ENCODE peak calls at places on chromosome 2, in eight cellular contexts. One of them, this sample, is unnamed.

GRCh38 chr2:158741631-158742030 is 53.5 kb upstream of the DAPL1 start:
- DNase-seq in amniotic epithelial cell: no peak
- DNase-seq in HEK293T: no peak
- DNase-seq in effector CD4-positive, alpha-beta T cell: no peak
- DNase-seq in activated CD8-positive, alpha-beta memory T cell treated with anti-CD3 and anti-CD28 coated beads, Interleukin-2, amount 50 U/mL, for 48 hours: no peak
- DNase-seq in ELR: no peak
- DNase-seq in AG10803: no peak
- DNase-seq in A549: no peak
- DNase-seq in this sample: no peak

GRCh38 chr2:222756951-222757645 is 85.6 kb downstream of the MOGAT1 start:
- DNase-seq in ELR: peak
- DNase-seq in effector CD4-positive, alpha-beta T cell: no peak
- DNase-seq in activated CD8-positive, alpha-beta memory T cell treated with anti-CD3 and anti-CD28 coated beads, Interleukin-2, amount 50 U/mL, for 48 hours: no peak
- DNase-seq in amniotic epithelial cell: peak
- DNase-seq in A549: peak
- DNase-seq in HEK293T: no peak
- DNase-seq in AG10803: peak
- DNase-seq in this sample: peak

GRCh38 chr2:64595397-64596160 is 58.1 kb downstream of the SERTAD2 start:
- DNase-seq in A549: no peak
- DNase-seq in AG10803: peak
- DNase-seq in ELR: peak
- DNase-seq in effector CD4-positive, alpha-beta T cell: no peak
- DNase-seq in HEK293T: no peak
- DNase-seq in amniotic epithelial cell: peak
- DNase-seq in activated CD8-positive, alpha-beta memory T cell treated with anti-CD3 and anti-CD28 coated beads, Interleukin-2, amount 50 U/mL, for 48 hours: no peak
- DNase-seq in this sample: no peak

GRCh38 chr2:75098856-75099255 is 100.5 kb downstream of the TACR1 start:
- DNase-seq in ELR: peak
- DNase-seq in activated CD8-positive, alpha-beta memory T cell treated with anti-CD3 and anti-CD28 coated beads, Interleukin-2, amount 50 U/mL, for 48 hours: no peak
- DNase-seq in effector CD4-positive, alpha-beta T cell: no peak
- DNase-seq in A549: peak
- DNase-seq in AG10803: peak
- DNase-seq in HEK293T: peak
- DNase-seq in amniotic epithelial cell: peak
- DNase-seq in this sample: peak

GRCh38 chr2:229089806-229090205 is 181.3 kb downstream of the PID1 start:
- DNase-seq in HEK293T: no peak
- DNase-seq in A549: no peak
- DNase-seq in amniotic epithelial cell: no peak
- DNase-seq in ELR: no peak
- DNase-seq in activated CD8-positive, alpha-beta memory T cell treated with anti-CD3 and anti-CD28 coated beads, Interleukin-2, amount 50 U/mL, for 48 hours: no peak
- DNase-seq in AG10803: peak
- DNase-seq in effector CD4-positive, alpha-beta T cell: no peak
- DNase-seq in this sample: no peak

GRCh38 chr2:101032100-101032776 is 30.1 kb downstream of the RPL31 start:
- DNase-seq in amniotic epithelial cell: no peak
- DNase-seq in activated CD8-positive, alpha-beta memory T cell treated with anti-CD3 and anti-CD28 coated beads, Interleukin-2, amount 50 U/mL, for 48 hours: no peak
- DNase-seq in effector CD4-positive, alpha-beta T cell: no peak
- DNase-seq in HEK293T: no peak
- DNase-seq in AG10803: no peak
- DNase-seq in ELR: no peak
- DNase-seq in A549: no peak
- DNase-seq in this sample: no peak

GRCh38 chr2:8574196-8575010 is 107.5 kb upstream of the ID2 start:
- DNase-seq in amniotic epithelial cell: peak
- DNase-seq in HEK293T: no peak
- DNase-seq in AG10803: no peak
- DNase-seq in A549: no peak
- DNase-seq in effector CD4-positive, alpha-beta T cell: no peak
- DNase-seq in ELR: peak
- DNase-seq in activated CD8-positive, alpha-beta memory T cell treated with anti-CD3 and anti-CD28 coated beads, Interleukin-2, amount 50 U/mL, for 48 hours: no peak
- DNase-seq in this sample: no peak

GRCh38 chr2:200454839-200455801 is 54.7 kb downstream of the KCTD18 start:
- DNase-seq in AG10803: peak
- DNase-seq in effector CD4-positive, alpha-beta T cell: no peak
- DNase-seq in activated CD8-positive, alpha-beta memory T cell treated with anti-CD3 and anti-CD28 coated beads, Interleukin-2, amount 50 U/mL, for 48 hours: no peak
- DNase-seq in ELR: peak
- DNase-seq in A549: no peak
- DNase-seq in HEK293T: no peak
- DNase-seq in amniotic epithelial cell: peak
- DNase-seq in this sample: peak

GRCh38 chr2:174395284-174395968 is at the start of gene SCRN3:
- DNase-seq in ELR: peak
- DNase-seq in HEK293T: peak
- DNase-seq in A549: peak
- DNase-seq in activated CD8-positive, alpha-beta memory T cell treated with anti-CD3 and anti-CD28 coated beads, Interleukin-2, amount 50 U/mL, for 48 hours: peak
- DNase-seq in AG10803: peak
- DNase-seq in amniotic epithelial cell: peak
- DNase-seq in effector CD4-positive, alpha-beta T cell: peak
- DNase-seq in this sample: peak

GRCh38 chr2:241615522-241616052 is 21.4 kb downstream of the THAP4 start:
- DNase-seq in effector CD4-positive, alpha-beta T cell: no peak
- DNase-seq in A549: no peak
- DNase-seq in amniotic epithelial cell: no peak
- DNase-seq in activated CD8-positive, alpha-beta memory T cell treated with anti-CD3 and anti-CD28 coated beads, Interleukin-2, amount 50 U/mL, for 48 hours: no peak
- DNase-seq in HEK293T: no peak
- DNase-seq in ELR: no peak
- DNase-seq in AG10803: no peak
- DNase-seq in this sample: no peak

This sample was measured in GM03348.